ENCODE peak calls at places on chromosomes 2 and 18, in eight cellular contexts. One of them, this sample, is unnamed.

GRCh38 chr2:30287190-30287589 is 55.9 kb downstream of the LBH start:
- DNase-seq in activated gamma-delta T cell treated with Interleukin-2 at 50 U/mL for 16 hours: no peak
- DNase-seq in activated T-cell treated with anti-CD3 and anti-CD28 coated beads for 24 hours: no peak
- DNase-seq in HCT116: no peak
- DNase-seq in neural crest cell: no peak
- DNase-seq in neural progenitor cell: peak
- DNase-seq in HTR-8/SVneo: no peak
- DNase-seq in stimulated activated CD4-positive, alpha-beta T cell treated with anti-CD3 and anti-CD28 coated beads, Interleukin-4, amount 100 ng/mL, for 1 hour: no peak
- DNase-seq in this sample: no peak

GRCh38 chr2:120385355-120386127 is 39.6 kb downstream of the INHBB start:
- DNase-seq in activated gamma-delta T cell treated with Interleukin-2 at 50 U/mL for 16 hours: no peak
- DNase-seq in activated T-cell treated with anti-CD3 and anti-CD28 coated beads for 24 hours: no peak
- DNase-seq in HCT116: no peak
- DNase-seq in neural crest cell: peak
- DNase-seq in neural progenitor cell: peak
- DNase-seq in HTR-8/SVneo: no peak
- DNase-seq in stimulated activated CD4-positive, alpha-beta T cell treated with anti-CD3 and anti-CD28 coated beads, Interleukin-4, amount 100 ng/mL, for 1 hour: no peak
- DNase-seq in this sample: no peak

GRCh38 chr2:237714690-237715458 is 83.7 kb upstream of the RBM44 start:
- DNase-seq in activated gamma-delta T cell treated with Interleukin-2 at 50 U/mL for 16 hours: no peak
- DNase-seq in activated T-cell treated with anti-CD3 and anti-CD28 coated beads for 24 hours: no peak
- DNase-seq in HCT116: no peak
- DNase-seq in neural crest cell: no peak
- DNase-seq in neural progenitor cell: peak
- DNase-seq in HTR-8/SVneo: no peak
- DNase-seq in stimulated activated CD4-positive, alpha-beta T cell treated with anti-CD3 and anti-CD28 coated beads, Interleukin-4, amount 100 ng/mL, for 1 hour: no peak
- DNase-seq in this sample: no peak

GRCh38 chr18:6557470-6558245 is 142.9 kb upstream of the L3MBTL4 start:
- DNase-seq in activated gamma-delta T cell treated with Interleukin-2 at 50 U/mL for 16 hours: no peak
- DNase-seq in activated T-cell treated with anti-CD3 and anti-CD28 coated beads for 24 hours: no peak
- DNase-seq in HCT116: no peak
- DNase-seq in neural crest cell: no peak
- DNase-seq in neural progenitor cell: peak
- DNase-seq in HTR-8/SVneo: no peak
- DNase-seq in stimulated activated CD4-positive, alpha-beta T cell treated with anti-CD3 and anti-CD28 coated beads, Interleukin-4, amount 100 ng/mL, for 1 hour: no peak
- DNase-seq in this sample: no peak

GRCh38 chr2:66405473-66405872 is 29.5 kb upstream of the MEIS1 start:
- DNase-seq in activated gamma-delta T cell treated with Interleukin-2 at 50 U/mL for 16 hours: no peak
- DNase-seq in activated T-cell treated with anti-CD3 and anti-CD28 coated beads for 24 hours: no peak
- DNase-seq in HCT116: no peak
- DNase-seq in neural crest cell: no peak
- DNase-seq in neural progenitor cell: no peak
- DNase-seq in HTR-8/SVneo: no peak
- DNase-seq in stimulated activated CD4-positive, alpha-beta T cell treated with anti-CD3 and anti-CD28 coated beads, Interleukin-4, amount 100 ng/mL, for 1 hour: no peak
- DNase-seq in this sample: no peak

GRCh38 chr2:37414470-37414949 is 70.1 kb downstream of the QPCT start:
- DNase-seq in activated gamma-delta T cell treated with Interleukin-2 at 50 U/mL for 16 hours: no peak
- DNase-seq in activated T-cell treated with anti-CD3 and anti-CD28 coated beads for 24 hours: no peak
- DNase-seq in HCT116: peak
- DNase-seq in neural crest cell: no peak
- DNase-seq in neural progenitor cell: peak
- DNase-seq in HTR-8/SVneo: peak
- DNase-seq in stimulated activated CD4-positive, alpha-beta T cell treated with anti-CD3 and anti-CD28 coated beads, Interleukin-4, amount 100 ng/mL, for 1 hour: no peak
- DNase-seq in this sample: no peak

GRCh38 chr2:9773905-9774239 is 69.4 kb upstream of the TAF1B start:
- DNase-seq in activated gamma-delta T cell treated with Interleukin-2 at 50 U/mL for 16 hours: no peak
- DNase-seq in activated T-cell treated with anti-CD3 and anti-CD28 coated beads for 24 hours: no peak
- DNase-seq in HCT116: no peak
- DNase-seq in neural crest cell: no peak
- DNase-seq in neural progenitor cell: no peak
- DNase-seq in HTR-8/SVneo: no peak
- DNase-seq in stimulated activated CD4-positive, alpha-beta T cell treated with anti-CD3 and anti-CD28 coated beads, Interleukin-4, amount 100 ng/mL, for 1 hour: no peak
- DNase-seq in this sample: no peak

GRCh38 chr2:46064396-46064795 is 232.8 kb upstream of the EPAS1 start:
- DNase-seq in activated gamma-delta T cell treated with Interleukin-2 at 50 U/mL for 16 hours: no peak
- DNase-seq in activated T-cell treated with anti-CD3 and anti-CD28 coated beads for 24 hours: no peak
- DNase-seq in HCT116: no peak
- DNase-seq in neural crest cell: no peak
- DNase-seq in neural progenitor cell: no peak
- DNase-seq in HTR-8/SVneo: no peak
- DNase-seq in stimulated activated CD4-positive, alpha-beta T cell treated with anti-CD3 and anti-CD28 coated beads, Interleukin-4, amount 100 ng/mL, for 1 hour: no peak
- DNase-seq in this sample: no peak

GRCh38 chr2:109239720-109240119 is 110.7 kb downstream of the SH3RF3 start:
- DNase-seq in activated gamma-delta T cell treated with Interleukin-2 at 50 U/mL for 16 hours: no peak
- DNase-seq in activated T-cell treated with anti-CD3 and anti-CD28 coated beads for 24 hours: no peak
- DNase-seq in HCT116: no peak
- DNase-seq in neural crest cell: no peak
- DNase-seq in neural progenitor cell: no peak
- DNase-seq in HTR-8/SVneo: peak
- DNase-seq in stimulated activated CD4-positive, alpha-beta T cell treated with anti-CD3 and anti-CD28 coated beads, Interleukin-4, amount 100 ng/mL, for 1 hour: no peak
- DNase-seq in this sample: peak

GRCh38 chr2:58336416-58336815 is 95.3 kb upstream of the FANCL start:
- DNase-seq in activated gamma-delta T cell treated with Interleukin-2 at 50 U/mL for 16 hours: no peak
- DNase-seq in activated T-cell treated with anti-CD3 and anti-CD28 coated beads for 24 hours: no peak
- DNase-seq in HCT116: no peak
- DNase-seq in neural crest cell: no peak
- DNase-seq in neural progenitor cell: peak
- DNase-seq in HTR-8/SVneo: no peak
- DNase-seq in stimulated activated CD4-positive, alpha-beta T cell treated with anti-CD3 and anti-CD28 coated beads, Interleukin-4, amount 100 ng/mL, for 1 hour: no peak
- DNase-seq in this sample: no peak

GRCh38 chr2:164655336-164655735 is 34.1 kb upstream of the GRB14 start:
- DNase-seq in activated gamma-delta T cell treated with Interleukin-2 at 50 U/mL for 16 hours: no peak
- DNase-seq in activated T-cell treated with anti-CD3 and anti-CD28 coated beads for 24 hours: no peak
- DNase-seq in HCT116: no peak
- DNase-seq in neural crest cell: no peak
- DNase-seq in neural progenitor cell: no peak
- DNase-seq in HTR-8/SVneo: no peak
- DNase-seq in stimulated activated CD4-positive, alpha-beta T cell treated with anti-CD3 and anti-CD28 coated beads, Interleukin-4, amount 100 ng/mL, for 1 hour: no peak
- DNase-seq in this sample: no peak

GRCh38 chr2:88829607-88830463 is 138.4 kb downstream of the RPIA start:
- DNase-seq in activated gamma-delta T cell treated with Interleukin-2 at 50 U/mL for 16 hours: no peak
- DNase-seq in activated T-cell treated with anti-CD3 and anti-CD28 coated beads for 24 hours: no peak
- DNase-seq in HCT116: no peak
- DNase-seq in neural crest cell: no peak
- DNase-seq in neural progenitor cell: no peak
- DNase-seq in HTR-8/SVneo: no peak
- DNase-seq in stimulated activated CD4-positive, alpha-beta T cell treated with anti-CD3 and anti-CD28 coated beads, Interleukin-4, amount 100 ng/mL, for 1 hour: no peak
- DNase-seq in this sample: no peak

GRCh38 chr2:201978333-201978732 is 55.3 kb upstream of the FZD7 start:
- DNase-seq in activated gamma-delta T cell treated with Interleukin-2 at 50 U/mL for 16 hours: no peak
- DNase-seq in activated T-cell treated with anti-CD3 and anti-CD28 coated beads for 24 hours: no peak
- DNase-seq in HCT116: no peak
- DNase-seq in neural crest cell: no peak
- DNase-seq in neural progenitor cell: no peak
- DNase-seq in HTR-8/SVneo: no peak
- DNase-seq in stimulated activated CD4-positive, alpha-beta T cell treated with anti-CD3 and anti-CD28 coated beads, Interleukin-4, amount 100 ng/mL, for 1 hour: no peak
- DNase-seq in this sample: no peak

GRCh38 chr2:226579519-226579918 is 220.1 kb downstream of the IRS1 start:
- DNase-seq in activated gamma-delta T cell treated with Interleukin-2 at 50 U/mL for 16 hours: no peak
- DNase-seq in activated T-cell treated with anti-CD3 and anti-CD28 coated beads for 24 hours: no peak
- DNase-seq in HCT116: no peak
- DNase-seq in neural crest cell: no peak
- DNase-seq in neural progenitor cell: no peak
- DNase-seq in HTR-8/SVneo: no peak
- DNase-seq in stimulated activated CD4-positive, alpha-beta T cell treated with anti-CD3 and anti-CD28 coated beads, Interleukin-4, amount 100 ng/mL, for 1 hour: no peak
- DNase-seq in this sample: no peak

GRCh38 chr18:23213200-23213599 is 77.9 kb downstream of the CABLES1 start:
- DNase-seq in activated gamma-delta T cell treated with Interleukin-2 at 50 U/mL for 16 hours: no peak
- DNase-seq in activated T-cell treated with anti-CD3 and anti-CD28 coated beads for 24 hours: no peak
- DNase-seq in HCT116: no peak
- DNase-seq in neural crest cell: no peak
- DNase-seq in neural progenitor cell: no peak
- DNase-seq in HTR-8/SVneo: no peak
- DNase-seq in stimulated activated CD4-positive, alpha-beta T cell treated with anti-CD3 and anti-CD28 coated beads, Interleukin-4, amount 100 ng/mL, for 1 hour: no peak
- DNase-seq in this sample: no peak

GRCh38 chr2:238439912-238440311 is 13.2 kb downstream of the ASB1 start:
- DNase-seq in activated gamma-delta T cell treated with Interleukin-2 at 50 U/mL for 16 hours: no peak
- DNase-seq in activated T-cell treated with anti-CD3 and anti-CD28 coated beads for 24 hours: no peak
- DNase-seq in HCT116: no peak
- DNase-seq in neural crest cell: no peak
- DNase-seq in neural progenitor cell: no peak
- DNase-seq in HTR-8/SVneo: no peak
- DNase-seq in stimulated activated CD4-positive, alpha-beta T cell treated with anti-CD3 and anti-CD28 coated beads, Interleukin-4, amount 100 ng/mL, for 1 hour: no peak
- DNase-seq in this sample: no peak

GRCh38 chr2:223997938-223998337 is 40.7 kb downstream of the MRPL44 start:
- DNase-seq in activated gamma-delta T cell treated with Interleukin-2 at 50 U/mL for 16 hours: no peak
- DNase-seq in activated T-cell treated with anti-CD3 and anti-CD28 coated beads for 24 hours: no peak
- DNase-seq in HCT116: no peak
- DNase-seq in neural crest cell: no peak
- DNase-seq in neural progenitor cell: peak
- DNase-seq in HTR-8/SVneo: no peak
- DNase-seq in stimulated activated CD4-positive, alpha-beta T cell treated with anti-CD3 and anti-CD28 coated beads, Interleukin-4, amount 100 ng/mL, for 1 hour: no peak
- DNase-seq in this sample: no peak

GRCh38 chr2:106858810-106859209 is 27.2 kb downstream of the ST6GAL2 start:
- DNase-seq in activated gamma-delta T cell treated with Interleukin-2 at 50 U/mL for 16 hours: no peak
- DNase-seq in activated T-cell treated with anti-CD3 and anti-CD28 coated beads for 24 hours: no peak
- DNase-seq in HCT116: no peak
- DNase-seq in neural crest cell: no peak
- DNase-seq in neural progenitor cell: no peak
- DNase-seq in HTR-8/SVneo: no peak
- DNase-seq in stimulated activated CD4-positive, alpha-beta T cell treated with anti-CD3 and anti-CD28 coated beads, Interleukin-4, amount 100 ng/mL, for 1 hour: no peak
- DNase-seq in this sample: no peak

This sample was measured in AG04449.